ENCODE peak calls at places on chromosome 3, in seven cellular contexts. U is stomach, X is GM03348, B is astrocyte of the spinal cord, R is glutamatergic neuron, I is head of caudate nucleus, V is progenitor cell of endocrine pancreas. E is an unnamed sample.

GRCh38 chr3:184669578-184669977 is 42.3 kb downstream of the MAGEF1 start:
- DNase-seq in U (no peak), X (no peak), B (no peak), R (no peak), I (no peak), V (no peak), E (no peak)

GRCh38 chr3:133119146-133119545 is 81.0 kb downstream of the TMEM108 start:
- DNase-seq in U (no peak), X (no peak), B (no peak), R (no peak), I (no peak), V (no peak), E (no peak)

GRCh38 chr3:132556467-132557159 is 40.5 kb upstream of the ACKR4 start:
- DNase-seq in U (no peak), X (no peak), B (no peak), R (no peak), I (no peak), V (no peak), E (no peak)

GRCh38 chr3:141345951-141346817 is 22.1 kb upstream of the ZBTB38 start:
- DNase-seq in U (no peak), X (no peak), B (no peak), R (no peak), I (no peak), V (no peak), E (no peak)

GRCh38 chr3:159800434-159801121 is 188.1 kb upstream of the IL12A start:
- DNase-seq in U (no peak), X (no peak), B (no peak), R (no peak), I (no peak), V (no peak), E (no peak)

GRCh38 chr3:86984271-86984670 is 6.7 kb downstream of the VGLL3 start:
- DNase-seq in U (no peak), X (peak; percentile 24), B (no peak), R (no peak), I (no peak), V (no peak), E (no peak)

GRCh38 chr3:5197022-5197421 is 9.5 kb downstream of the EDEM1 start:
- DNase-seq in U (no peak), X (peak; percentile 62), B (no peak), R (no peak), I (no peak), V (no peak), E (no peak)

GRCh38 chr3:37628711-37629301 is 232.9 kb upstream of the CTDSPL start:
- DNase-seq in U (no peak), X (no peak), B (peak; percentile 5), R (no peak), I (no peak), V (no peak), E (no peak)

GRCh38 chr3:182637350-182638197 is 155.7 kb upstream of the ATP11B start:
- DNase-seq in U (no peak), X (no peak), B (no peak), R (no peak), I (no peak), V (no peak), E (no peak)

GRCh38 chr3:177427096-177427495 is 229.8 kb upstream of the TBL1XR1 start:
- DNase-seq in U (no peak), X (no peak), B (no peak), R (no peak), I (no peak), V (no peak), E (no peak)

GRCh38 chr3:184011937-184012889 is 5.5 kb downstream of the ABCC5 start:
- DNase-seq in U (no peak), X (no peak), B (no peak), R (no peak), I (no peak), V (no peak), E (no peak)

GRCh38 chr3:123725652-123726400 is 141.0 kb upstream of the HACD2 start:
- DNase-seq in U (no peak), X (no peak), B (no peak), R (no peak), I (no peak), V (no peak), E (no peak)

GRCh38 chr3:10556312-10556711 is 50.9 kb upstream of the ATP2B2 start:
- DNase-seq in U (no peak), X (no peak), B (no peak), R (no peak), I (peak; percentile 12), V (no peak), E (no peak)

GRCh38 chr3:129197341-129197740 is 13.6 kb upstream of the CNBP start:
- DNase-seq in U (no peak), X (no peak), B (no peak), R (no peak), I (no peak), V (no peak), E (no peak)

GRCh38 chr3:111989061-111989678 is 9.6 kb upstream of the TAGLN3 start:
- DNase-seq in U (no peak), X (peak; percentile 65), B (peak; percentile 80), R (no peak), I (no peak), V (no peak), E (no peak)

GRCh38 chr3:126607214-126607908 is 47.6 kb downstream of the TXNRD3 start:
- DNase-seq in U (no peak), X (peak; percentile 60), B (peak; percentile 55), R (no peak), I (peak; percentile 57), V (no peak), E (no peak)

E was measured in HuH-7.